ENCODE peak calls at places on chromosomes 16 and 17, in eight cellular contexts. O is uterus; W is colonic mucosa; K is HT1080; L is SW480; T is SJSA1; E is hepatic stellate cell; R is effector CD4-positive, alpha-beta T cell. Z is an unnamed sample.

GRCh38 chr17:2814499-2815341 is 18.5 kb downstream of the RAP1GAP2 start:
- DNase-seq in O (no peak), W (peak), K (peak), L (peak), T (no peak), E (no peak), R (peak), Z (peak)

GRCh38 chr17:78192616-78193015 is 5.5 kb downstream of the AFMID start:
- DNase-seq in O (no peak), W (no peak), K (no peak), L (no peak), T (no peak), E (no peak), R (no peak), Z (no peak)

GRCh38 chr16:75861981-75862380 is 135.7 kb upstream of the CPHXL start:
- DNase-seq in O (no peak), W (no peak), K (no peak), L (no peak), T (no peak), E (no peak), R (no peak), Z (peak)

GRCh38 chr17:30239089-30239462 is 3.6 kb upstream of the SLC6A4 start:
- DNase-seq in O (no peak), W (no peak), K (no peak), L (no peak), T (no peak), E (no peak), R (no peak), Z (no peak)

GRCh38 chr16:80518436-80518835 is 22.4 kb upstream of the DYNLRB2 start:
- DNase-seq in O (no peak), W (no peak), K (peak), L (peak), T (no peak), E (no peak), R (no peak), Z (peak)

GRCh38 chr17:19975601-19976000 is 2.0 kb downstream of the AKAP10 start:
- DNase-seq in O (no peak), W (no peak), K (no peak), L (no peak), T (no peak), E (no peak), R (no peak), Z (no peak)

GRCh38 chr17:76529224-76529642 is 8.3 kb downstream of the CYGB start:
- DNase-seq in O (peak), W (peak), K (peak), L (no peak), T (peak), E (peak), R (no peak), Z (peak)

GRCh38 chr17:15119928-15120327 is 145.2 kb downstream of the PMP22 start:
- DNase-seq in O (no peak), W (no peak), K (no peak), L (no peak), T (no peak), E (no peak), R (no peak), Z (no peak)

GRCh38 chr16:89246903-89247733 is 29.6 kb downstream of the ZNF778 start:
- DNase-seq in O (peak), W (peak), K (no peak), L (peak), T (peak), E (peak), R (peak), Z (peak)

GRCh38 chr17:28306954-28307401 is 12.0 kb upstream of the TMEM97 start:
- DNase-seq in O (no peak), W (no peak), K (no peak), L (no peak), T (no peak), E (no peak), R (no peak), Z (no peak)

GRCh38 chr17:79201536-79202227 is 127.1 kb downstream of the ENGASE start:
- DNase-seq in O (no peak), W (no peak), K (peak), L (no peak), T (no peak), E (peak), R (no peak), Z (peak)

GRCh38 chr17:31250229-31250628 is 46.8 kb downstream of the OMG start:
- DNase-seq in O (no peak), W (no peak), K (no peak), L (no peak), T (no peak), E (no peak), R (no peak), Z (no peak)

GRCh38 chr16:88783391-88784073 is 1.5 kb downstream of the PIEZO1 start:
- DNase-seq in O (peak), W (peak), K (no peak), L (no peak), T (no peak), E (no peak), R (no peak), Z (no peak)

GRCh38 chr17:60077672-60078519 is 825 bp downstream of the HEATR6 start:
- DNase-seq in O (no peak), W (no peak), K (no peak), L (no peak), T (no peak), E (no peak), R (no peak), Z (no peak)

GRCh38 chr16:27431773-27432599 is 30.0 kb downstream of the IL21R start:
- DNase-seq in O (no peak), W (peak), K (peak), L (no peak), T (peak), E (no peak), R (no peak), Z (peak)

GRCh38 chr16:48385272-48385953 is at the start of gene SIAH1:
- DNase-seq in O (peak), W (peak), K (peak), L (peak), T (peak), E (peak), R (peak), Z (peak)

GRCh38 chr16:471353-472198 is 46.1 kb downstream of the RAB11FIP3 start:
- DNase-seq in O (no peak), W (no peak), K (no peak), L (no peak), T (no peak), E (no peak), R (no peak), Z (peak)

GRCh38 chr16:11256657-11257130 is 690 bp upstream of the SOCS1 start:
- DNase-seq in O (no peak), W (peak), K (peak), L (no peak), T (peak), E (peak), R (no peak), Z (no peak)

GRCh38 chr16:88951501-88951900 is 25.5 kb downstream of the CBFA2T3 start:
- DNase-seq in O (no peak), W (no peak), K (no peak), L (no peak), T (no peak), E (no peak), R (no peak), Z (no peak)

GRCh38 chr17:28575126-28575795 is 1.4 kb downstream of the ALDOC start:
- DNase-seq in O (no peak), W (no peak), K (no peak), L (no peak), T (no peak), E (no peak), R (no peak), Z (no peak)

GRCh38 chr17:31202968-31203367 is 94.1 kb downstream of the OMG start:
- DNase-seq in O (no peak), W (no peak), K (no peak), L (no peak), T (no peak), E (no peak), R (no peak), Z (no peak)

GRCh38 chr17:7852262-7852670 is 2.6 kb upstream of the TMEM88 start:
- DNase-seq in O (peak), W (no peak), K (no peak), L (no peak), T (no peak), E (no peak), R (no peak), Z (no peak)

GRCh38 chr16:84982434-84982833 is 28.9 kb downstream of the ZDHHC7 start:
- DNase-seq in O (no peak), W (peak), K (no peak), L (no peak), T (no peak), E (no peak), R (no peak), Z (no peak)

GRCh38 chr17:43916385-43916784 is 9.0 kb upstream of the MPP2 start:
- DNase-seq in O (no peak), W (no peak), K (no peak), L (no peak), T (no peak), E (no peak), R (no peak), Z (no peak)

GRCh38 chr17:83035722-83036121 is 43.7 kb upstream of the METRNL start:
- DNase-seq in O (no peak), W (no peak), K (no peak), L (no peak), T (no peak), E (no peak), R (no peak), Z (no peak)

GRCh38 chr16:12002447-12003006 is 26.0 kb downstream of the SNX29 start:
- DNase-seq in O (peak), W (no peak), K (peak), L (no peak), T (no peak), E (peak), R (no peak), Z (peak)

GRCh38 chr17:11943759-11944347 is 53.4 kb downstream of the ZNF18 start:
- DNase-seq in O (no peak), W (no peak), K (no peak), L (no peak), T (no peak), E (no peak), R (no peak), Z (no peak)

GRCh38 chr17:20315821-20316220 is 151.5 kb downstream of the LGALS9B start:
- DNase-seq in O (no peak), W (no peak), K (no peak), L (peak), T (no peak), E (no peak), R (no peak), Z (no peak)

GRCh38 chr16:75957870-75958269 is 231.6 kb upstream of the CPHXL start:
- DNase-seq in O (no peak), W (no peak), K (peak), L (no peak), T (no peak), E (no peak), R (no peak), Z (no peak)

GRCh38 chr16:48559462-48560211 is 50.3 kb downstream of the N4BP1 start:
- DNase-seq in O (no peak), W (no peak), K (no peak), L (no peak), T (no peak), E (no peak), R (no peak), Z (no peak)

GRCh38 chr16:27330542-27330941 is 16.8 kb downstream of the IL4R start:
- DNase-seq in O (peak), W (peak), K (no peak), L (no peak), T (no peak), E (peak), R (no peak), Z (peak)

GRCh38 chr17:37802712-37803416 is 58.0 kb upstream of the HNF1B start:
- DNase-seq in O (no peak), W (no peak), K (peak), L (no peak), T (no peak), E (peak), R (no peak), Z (peak)

GRCh38 chr17:78272181-78272913 is 40.9 kb downstream of the TMEM235 start:
- DNase-seq in O (no peak), W (peak), K (peak), L (peak), T (no peak), E (no peak), R (peak), Z (no peak)

GRCh38 chr17:65729207-65729606 is 167.8 kb upstream of the AXIN2 start:
- DNase-seq in O (no peak), W (no peak), K (no peak), L (no peak), T (no peak), E (no peak), R (no peak), Z (no peak)

GRCh38 chr16:85169333-85170065 is 57.2 kb upstream of the CIBAR2 start:
- DNase-seq in O (no peak), W (no peak), K (no peak), L (no peak), T (no peak), E (no peak), R (no peak), Z (peak)

GRCh38 chr17:3660311-3660891 is 8.0 kb downstream of the TAX1BP3 start:
- DNase-seq in O (peak), W (no peak), K (no peak), L (no peak), T (no peak), E (no peak), R (no peak), Z (peak)

GRCh38 chr16:4613636-4614570 is 785 bp downstream of the UBALD1 start:
- DNase-seq in O (no peak), W (no peak), K (peak), L (peak), T (no peak), E (peak), R (no peak), Z (peak)